ENCODE peak calls at places on chromosomes 2 and 18, in five cellular contexts. One of them, this sample, is unnamed.

GRCh38 chr2:160596431-160596830 is 102.8 kb upstream of the RBMS1 start:
- DNase-seq in CD8-positive, alpha-beta T cell: no peak
- DNase-seq in hepatocyte: no peak
- DNase-seq in osteoblast: no peak
- DNase-seq in endothelial cell: no peak
- DNase-seq in this sample: no peak

GRCh38 chr2:25397777-25398176 is 56.1 kb upstream of the DNMT3A start:
- DNase-seq in CD8-positive, alpha-beta T cell: no peak
- DNase-seq in hepatocyte: no peak
- DNase-seq in osteoblast: no peak
- DNase-seq in endothelial cell: no peak
- DNase-seq in this sample: no peak

GRCh38 chr2:236607471-236608307 is 38.1 kb downstream of the ACKR3 start:
- DNase-seq in CD8-positive, alpha-beta T cell: no peak
- DNase-seq in hepatocyte: peak; percentile 19
- DNase-seq in osteoblast: no peak
- DNase-seq in endothelial cell: no peak
- DNase-seq in this sample: no peak

GRCh38 chr18:44798433-44799048 is 117.9 kb downstream of the SETBP1 start:
- DNase-seq in CD8-positive, alpha-beta T cell: no peak
- DNase-seq in hepatocyte: peak; percentile 32
- DNase-seq in osteoblast: no peak
- DNase-seq in endothelial cell: no peak
- DNase-seq in this sample: no peak

GRCh38 chr2:189860161-189860560 is 75.9 kb downstream of the PMS1 start:
- DNase-seq in CD8-positive, alpha-beta T cell: no peak
- DNase-seq in hepatocyte: no peak
- DNase-seq in osteoblast: no peak
- DNase-seq in endothelial cell: no peak
- DNase-seq in this sample: no peak

GRCh38 chr2:32711219-32711618 is 83.4 kb downstream of the TTC27 start:
- DNase-seq in CD8-positive, alpha-beta T cell: no peak
- DNase-seq in hepatocyte: no peak
- DNase-seq in osteoblast: peak; percentile 78
- DNase-seq in endothelial cell: no peak
- DNase-seq in this sample: no peak

GRCh38 chr18:3454365-3455089 is 4.6 kb downstream of the TGIF1 start:
- DNase-seq in CD8-positive, alpha-beta T cell: no peak
- DNase-seq in hepatocyte: peak; percentile 70
- DNase-seq in osteoblast: no peak
- DNase-seq in endothelial cell: peak; percentile 47
- DNase-seq in this sample: no peak

GRCh38 chr2:217617496-217618085 is 385.2 kb downstream of the TNS1 start:
- DNase-seq in CD8-positive, alpha-beta T cell: no peak
- DNase-seq in hepatocyte: no peak
- DNase-seq in osteoblast: no peak
- DNase-seq in endothelial cell: no peak
- DNase-seq in this sample: no peak

GRCh38 chr18:55588876-55589595 is 1.0 kb upstream of the TCF4 start:
- DNase-seq in CD8-positive, alpha-beta T cell: no peak
- DNase-seq in hepatocyte: no peak
- DNase-seq in osteoblast: peak; percentile 64
- DNase-seq in endothelial cell: no peak
- DNase-seq in this sample: no peak

GRCh38 chr2:23484163-23484740 is 99.3 kb downstream of the KLHL29 start:
- DNase-seq in CD8-positive, alpha-beta T cell: no peak
- DNase-seq in hepatocyte: no peak
- DNase-seq in osteoblast: peak; percentile 78
- DNase-seq in endothelial cell: no peak
- DNase-seq in this sample: no peak

GRCh38 chr18:59549797-59550516 is 147.3 kb downstream of the CCBE1 start:
- DNase-seq in CD8-positive, alpha-beta T cell: no peak
- DNase-seq in hepatocyte: no peak
- DNase-seq in osteoblast: peak; percentile 44
- DNase-seq in endothelial cell: no peak
- DNase-seq in this sample: no peak

GRCh38 chr2:106316937-106317336 is 122.8 kb upstream of the UXS1 start:
- DNase-seq in CD8-positive, alpha-beta T cell: no peak
- DNase-seq in hepatocyte: no peak
- DNase-seq in osteoblast: no peak
- DNase-seq in endothelial cell: no peak
- DNase-seq in this sample: no peak

GRCh38 chr18:58867281-58867961 is 2.7 kb downstream of the ZNF532 start:
- DNase-seq in CD8-positive, alpha-beta T cell: no peak
- DNase-seq in hepatocyte: no peak
- DNase-seq in osteoblast: peak; percentile 62
- DNase-seq in endothelial cell: no peak
- DNase-seq in this sample: no peak

GRCh38 chr2:58921676-58922075 is 680.6 kb upstream of the FANCL start:
- DNase-seq in CD8-positive, alpha-beta T cell: no peak
- DNase-seq in hepatocyte: no peak
- DNase-seq in osteoblast: no peak
- DNase-seq in endothelial cell: no peak
- DNase-seq in this sample: no peak

GRCh38 chr2:238087211-238087610 is 12.9 kb upstream of the ESPNL start:
- DNase-seq in CD8-positive, alpha-beta T cell: no peak
- DNase-seq in hepatocyte: no peak
- DNase-seq in osteoblast: no peak
- DNase-seq in endothelial cell: no peak
- DNase-seq in this sample: no peak

GRCh38 chr2:134592380-134592779 is 126.4 kb downstream of the TMEM163 start:
- DNase-seq in CD8-positive, alpha-beta T cell: no peak
- DNase-seq in hepatocyte: no peak
- DNase-seq in osteoblast: no peak
- DNase-seq in endothelial cell: no peak
- DNase-seq in this sample: no peak

GRCh38 chr2:238308177-238308576 is 12.1 kb upstream of the TRAF3IP1 start:
- DNase-seq in CD8-positive, alpha-beta T cell: no peak
- DNase-seq in hepatocyte: no peak
- DNase-seq in osteoblast: no peak
- DNase-seq in endothelial cell: no peak
- DNase-seq in this sample: no peak

GRCh38 chr18:61153571-61153970 is 179.7 kb upstream of the CDH20 start:
- DNase-seq in CD8-positive, alpha-beta T cell: no peak
- DNase-seq in hepatocyte: no peak
- DNase-seq in osteoblast: no peak
- DNase-seq in endothelial cell: no peak
- DNase-seq in this sample: no peak

GRCh38 chr18:57959278-57959677 is 84.7 kb upstream of the NEDD4L start:
- DNase-seq in CD8-positive, alpha-beta T cell: no peak
- DNase-seq in hepatocyte: peak; percentile 70
- DNase-seq in osteoblast: peak; percentile 54
- DNase-seq in endothelial cell: peak; percentile 32
- DNase-seq in this sample: no peak

GRCh38 chr2:207895236-207895860 is 125.6 kb upstream of the FZD5 start:
- DNase-seq in CD8-positive, alpha-beta T cell: no peak
- DNase-seq in hepatocyte: no peak
- DNase-seq in osteoblast: no peak
- DNase-seq in endothelial cell: no peak
- DNase-seq in this sample: no peak

GRCh38 chr2:167110345-167110744 is 222.1 kb downstream of the XIRP2 start:
- DNase-seq in CD8-positive, alpha-beta T cell: no peak
- DNase-seq in hepatocyte: no peak
- DNase-seq in osteoblast: no peak
- DNase-seq in endothelial cell: no peak
- DNase-seq in this sample: no peak

GRCh38 chr2:84830095-84830494 is 50.8 kb downstream of the TRABD2A start:
- DNase-seq in CD8-positive, alpha-beta T cell: no peak
- DNase-seq in hepatocyte: no peak
- DNase-seq in osteoblast: no peak
- DNase-seq in endothelial cell: no peak
- DNase-seq in this sample: no peak

GRCh38 chr2:200435379-200435778 is 74.5 kb downstream of the KCTD18 start:
- DNase-seq in CD8-positive, alpha-beta T cell: no peak
- DNase-seq in hepatocyte: no peak
- DNase-seq in osteoblast: no peak
- DNase-seq in endothelial cell: no peak
- DNase-seq in this sample: no peak

GRCh38 chr2:183935005-183935404 is 663.3 kb upstream of the ZNF804A start:
- DNase-seq in CD8-positive, alpha-beta T cell: no peak
- DNase-seq in hepatocyte: no peak
- DNase-seq in osteoblast: no peak
- DNase-seq in endothelial cell: no peak
- DNase-seq in this sample: no peak

GRCh38 chr2:225031599-225031998 is 10.7 kb downstream of the DOCK10 start:
- DNase-seq in CD8-positive, alpha-beta T cell: no peak
- DNase-seq in hepatocyte: no peak
- DNase-seq in osteoblast: no peak
- DNase-seq in endothelial cell: no peak
- DNase-seq in this sample: no peak

GRCh38 chr2:67259581-67260347 is 137.4 kb upstream of the ETAA1 start:
- DNase-seq in CD8-positive, alpha-beta T cell: no peak
- DNase-seq in hepatocyte: peak; percentile 33
- DNase-seq in osteoblast: no peak
- DNase-seq in endothelial cell: no peak
- DNase-seq in this sample: no peak

GRCh38 chr2:109346601-109347228 is 217.7 kb downstream of the SH3RF3 start:
- DNase-seq in CD8-positive, alpha-beta T cell: no peak
- DNase-seq in hepatocyte: no peak
- DNase-seq in osteoblast: no peak
- DNase-seq in endothelial cell: no peak
- DNase-seq in this sample: no peak

GRCh38 chr2:57022496-57022895 is 838.7 kb downstream of the CCDC85A start:
- DNase-seq in CD8-positive, alpha-beta T cell: no peak
- DNase-seq in hepatocyte: no peak
- DNase-seq in osteoblast: no peak
- DNase-seq in endothelial cell: no peak
- DNase-seq in this sample: no peak

DNA sequence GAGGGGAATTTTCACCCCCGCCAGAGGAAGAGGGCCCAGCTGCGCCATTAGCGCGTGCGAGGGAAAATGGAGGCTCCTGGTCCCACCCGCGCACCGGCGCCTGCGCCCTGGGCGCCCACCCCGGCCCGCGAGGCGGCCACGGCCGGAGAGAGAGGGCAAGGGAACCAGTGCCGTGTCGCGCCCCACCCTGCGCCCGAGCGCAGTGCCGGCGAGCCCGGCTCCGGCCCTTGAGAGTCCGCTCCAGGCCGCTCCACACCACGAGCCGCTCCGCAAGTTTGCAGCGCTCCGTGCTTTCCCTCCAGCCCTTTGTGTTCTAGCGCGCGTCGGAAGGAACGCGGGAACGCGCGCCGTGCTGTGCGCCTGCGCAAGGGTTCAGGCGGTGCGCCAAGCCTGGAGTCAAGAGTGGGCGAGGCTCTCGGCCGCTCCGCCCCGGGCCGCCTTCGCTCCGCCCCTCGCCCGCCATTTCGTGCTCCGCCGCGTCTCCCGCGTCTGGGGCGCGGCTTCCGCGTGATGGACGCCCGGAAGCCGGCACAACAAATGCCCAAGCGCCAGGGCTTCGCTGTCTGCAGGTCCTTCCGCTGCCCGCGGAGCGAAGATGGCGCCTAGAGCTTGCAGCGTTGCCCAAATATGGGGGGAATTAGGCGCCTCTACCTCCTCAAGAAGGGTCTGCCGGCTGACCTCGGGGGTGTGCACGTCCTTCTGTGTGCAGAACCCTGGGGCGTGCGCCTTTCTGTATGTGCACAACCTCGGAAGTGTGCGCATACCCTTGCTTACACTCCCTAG is 46.1 kb upstream of the PTMA start:
- DNase-seq in CD8-positive, alpha-beta T cell: peak; percentile 95
- DNase-seq in hepatocyte: peak; percentile 97
- DNase-seq in osteoblast: peak; percentile 96
- DNase-seq in endothelial cell: peak; percentile 96
- DNase-seq in this sample: peak; percentile 97
- TF ChIP-seq CTCF in CD8-positive, alpha-beta T cell: no peak
- TF ChIP-seq CTCF in hepatocyte: no peak
- TF ChIP-seq CTCF in osteoblast: no peak
- TF ChIP-seq CTCF in endothelial cell: no peak
- TF ChIP-seq CTCF in this sample: no peak

DNA sequence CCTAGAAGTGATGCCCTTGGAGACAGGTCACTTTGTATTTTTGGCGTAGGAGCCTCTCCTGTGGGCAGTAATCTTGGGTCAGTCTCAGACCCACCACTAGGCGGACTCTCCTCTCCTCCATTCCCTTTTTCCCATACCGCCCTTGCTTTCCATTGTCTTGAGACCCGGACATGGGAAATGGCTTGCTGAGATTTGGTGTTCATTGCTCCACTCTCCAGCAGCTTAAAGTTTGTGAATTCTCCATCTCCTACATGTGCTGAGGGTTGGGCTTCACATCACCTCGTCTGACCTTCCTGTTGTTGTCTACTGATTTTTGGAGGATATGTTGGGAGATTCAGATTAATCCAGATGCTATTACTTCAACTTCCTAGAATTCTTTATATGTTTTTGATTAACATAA is 159.2 kb upstream of the RAB12 start:
- DNase-seq in CD8-positive, alpha-beta T cell: no peak
- DNase-seq in hepatocyte: no peak
- DNase-seq in osteoblast: no peak
- DNase-seq in endothelial cell: peak; percentile 59
- DNase-seq in this sample: no peak
- TF ChIP-seq CTCF in CD8-positive, alpha-beta T cell: no peak
- TF ChIP-seq CTCF in hepatocyte: peak; percentile 24
- TF ChIP-seq CTCF in osteoblast: peak; percentile 66
- TF ChIP-seq CTCF in endothelial cell: peak; percentile 81
- TF ChIP-seq CTCF in this sample: no peak

DNA sequence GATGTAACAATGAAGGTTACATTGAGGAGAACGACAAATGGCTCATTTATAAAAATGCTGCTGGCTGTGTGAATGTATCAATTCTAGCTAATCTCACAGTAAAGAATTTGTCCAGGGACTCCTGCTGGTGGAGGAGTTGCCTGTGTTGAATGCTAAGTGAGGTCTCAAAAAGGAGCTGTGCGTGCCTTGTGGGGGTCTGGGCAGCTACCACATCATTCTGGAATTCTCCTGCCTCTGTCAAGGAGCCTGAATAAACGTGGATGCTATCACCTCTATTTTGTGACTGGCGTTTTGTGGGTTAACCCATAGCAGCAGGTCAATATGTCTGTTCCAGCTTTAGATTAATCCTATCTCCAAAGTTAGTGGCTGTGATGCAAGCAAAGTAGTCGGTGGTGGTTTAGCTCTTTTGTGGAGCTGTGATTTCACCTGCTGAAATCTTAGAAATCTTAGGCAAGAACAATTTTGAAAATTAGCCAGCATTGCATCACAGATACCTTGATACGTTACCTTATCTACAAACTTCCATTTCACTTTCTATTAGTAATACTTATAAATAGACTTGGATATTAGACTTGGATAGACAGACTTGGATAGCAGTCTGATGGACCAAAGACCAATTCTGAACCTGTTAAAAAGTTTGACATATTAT is 96.8 kb downstream of the MTCL1 start:
- DNase-seq in CD8-positive, alpha-beta T cell: no peak
- DNase-seq in hepatocyte: no peak
- DNase-seq in osteoblast: no peak
- DNase-seq in endothelial cell: no peak
- DNase-seq in this sample: no peak
- TF ChIP-seq CTCF in CD8-positive, alpha-beta T cell: no peak
- TF ChIP-seq CTCF in hepatocyte: no peak
- TF ChIP-seq CTCF in osteoblast: no peak
- TF ChIP-seq CTCF in endothelial cell: no peak
- TF ChIP-seq CTCF in this sample: no peak

DNA sequence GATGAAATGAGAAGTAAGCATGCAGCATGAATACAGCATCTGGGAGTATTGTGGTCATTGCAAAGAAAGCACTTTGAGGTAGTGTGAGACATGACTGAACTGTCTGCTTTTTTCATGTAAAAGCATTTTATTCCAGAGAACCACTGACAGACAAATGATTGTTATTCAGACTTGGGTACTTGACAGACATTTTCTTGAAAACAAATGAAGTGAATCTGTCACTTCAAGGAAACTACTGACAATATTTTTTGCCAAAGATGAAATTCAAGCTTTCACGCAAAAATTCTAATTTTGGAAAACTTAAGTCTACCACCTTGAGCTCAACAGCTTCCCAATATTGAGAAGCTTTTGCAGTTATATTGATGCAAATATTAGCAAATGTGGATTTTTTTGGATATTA is 255.7 kb downstream of the ARL6IP6 start:
- DNase-seq in CD8-positive, alpha-beta T cell: no peak
- DNase-seq in hepatocyte: no peak
- DNase-seq in osteoblast: no peak
- DNase-seq in endothelial cell: no peak
- DNase-seq in this sample: no peak
- TF ChIP-seq CTCF in CD8-positive, alpha-beta T cell: no peak
- TF ChIP-seq CTCF in hepatocyte: no peak
- TF ChIP-seq CTCF in osteoblast: no peak
- TF ChIP-seq CTCF in endothelial cell: no peak
- TF ChIP-seq CTCF in this sample: no peak